ENCODE peak calls at places on chromosomes 16 and 17, in six cellular contexts. T, E, C, P, X and Y are unnamed samples.

GRCh38 chr17:60260540-60260939 is 110.8 kb downstream of the CA4 start:
- DNase-seq in T (no peak), E (no peak), C (no peak), P (no peak), X (no peak), Y (no peak)

GRCh38 chr17:28622186-28622585 is 8.2 kb upstream of the RSKR start:
- DNase-seq in T (no peak), E (no peak), C (no peak), P (no peak), X (no peak), Y (no peak)

GRCh38 chr17:81429353-81429774 is 34.1 kb downstream of the BAHCC1 start:
- DNase-seq in T (peak), E (no peak), C (peak), P (peak), X (peak), Y (peak)

GRCh38 chr16:85750021-85750826 is 672 bp downstream of the C16orf74 start:
- DNase-seq in T (peak), E (no peak), C (no peak), P (no peak), X (no peak), Y (peak)

GRCh38 chr16:71666928-71667707 is 41.1 kb downstream of the MARVELD3 start:
- DNase-seq in T (no peak), E (no peak), C (no peak), P (peak), X (no peak), Y (no peak)

GRCh38 chr17:50564916-50565315 is 4.4 kb downstream of the CACNA1G start:
- DNase-seq in T (peak), E (no peak), C (peak), P (peak), X (peak), Y (peak)

GRCh38 chr16:23182675-23183485 is at the start of gene SCNN1G:
- DNase-seq in T (no peak), E (no peak), C (no peak), P (no peak), X (peak), Y (no peak)

GRCh38 chr16:74607310-74607966 is 524 bp upstream of the GLG1 start:
- DNase-seq in T (no peak), E (no peak), C (no peak), P (no peak), X (no peak), Y (no peak)

GRCh38 chr17:48910370-48910769 is 2.2 kb downstream of the UBE2Z start:
- DNase-seq in T (no peak), E (no peak), C (no peak), P (no peak), X (no peak), Y (no peak)

GRCh38 chr17:16381496-16381820 is 567 bp downstream of the UBB start:
- DNase-seq in T (peak), E (no peak), C (no peak), P (no peak), X (no peak), Y (no peak)

GRCh38 chr16:58280846-58281301 is 14.0 kb downstream of the PRSS54 start:
- DNase-seq in T (no peak), E (no peak), C (no peak), P (no peak), X (no peak), Y (no peak)

GRCh38 chr16:46947900-46948547 is 25.4 kb downstream of the DNAJA2 start:
- DNase-seq in T (peak), E (no peak), C (peak), P (peak), X (no peak), Y (no peak)

GRCh38 chr17:62092784-62093183 is 27.7 kb upstream of the MED13 start:
- DNase-seq in T (no peak), E (no peak), C (no peak), P (no peak), X (no peak), Y (no peak)

GRCh38 chr17:79574108-79574507 is 36.7 kb downstream of the RBFOX3 start:
- DNase-seq in T (no peak), E (no peak), C (no peak), P (no peak), X (no peak), Y (no peak)

GRCh38 chr16:82935781-82936180 is 309.0 kb downstream of the CDH13 start:
- DNase-seq in T (no peak), E (no peak), C (no peak), P (no peak), X (no peak), Y (no peak)

GRCh38 chr17:77409282-77410161 is 268.8 kb downstream of the SEC14L1 start:
- DNase-seq in T (peak), E (no peak), C (no peak), P (no peak), X (peak), Y (peak)

GRCh38 chr17:36768355-36768754 is 167.0 kb downstream of the MRM1 start:
- DNase-seq in T (no peak), E (no peak), C (no peak), P (no peak), X (no peak), Y (no peak)

GRCh38 chr16:3674513-3675295 is 20.2 kb downstream of the DNASE1 start:
- DNase-seq in T (no peak), E (no peak), C (no peak), P (no peak), X (no peak), Y (no peak)

GRCh38 chr16:65598626-65599025 is 476.8 kb upstream of the CDH11 start:
- DNase-seq in T (no peak), E (no peak), C (no peak), P (no peak), X (no peak), Y (no peak)

GRCh38 chr17:51869387-51869786 is 289.1 kb downstream of the CA10 start:
- DNase-seq in T (no peak), E (no peak), C (no peak), P (peak), X (no peak), Y (no peak)

GRCh38 chr17:72631568-72631967 is 460.9 kb downstream of the SLC39A11 start:
- DNase-seq in T (no peak), E (no peak), C (no peak), P (no peak), X (no peak), Y (no peak)

GRCh38 chr17:43576563-43577229 is 30.6 kb upstream of the ETV4 start:
- DNase-seq in T (peak), E (no peak), C (peak), P (peak), X (peak), Y (peak)

GRCh38 chr17:42131971-42132370 is 9.4 kb downstream of the HSPB9 start:
- DNase-seq in T (peak), E (no peak), C (no peak), P (no peak), X (no peak), Y (no peak)

GRCh38 chr16:53129281-53130192 is 74.7 kb downstream of the CHD9 start:
- DNase-seq in T (peak), E (no peak), C (no peak), P (no peak), X (no peak), Y (no peak)

GRCh38 chr16:53130193-53131049 is 75.6 kb downstream of the CHD9 start:
- DNase-seq in T (peak), E (peak), C (peak), P (peak), X (peak), Y (peak)

GRCh38 chr16:53131363-53132071 is 76.7 kb downstream of the CHD9 start:
- DNase-seq in T (peak), E (no peak), C (peak), P (peak), X (peak), Y (peak)

GRCh38 chr16:53131050-53131362 is 76.2 kb downstream of the CHD9 start:
- DNase-seq in T (no peak), E (no peak), C (no peak), P (no peak), X (no peak), Y (no peak)

GRCh38 chr16:53132406-53132805 is 77.6 kb downstream of the CHD9 start:
- DNase-seq in T (peak), E (no peak), C (no peak), P (no peak), X (no peak), Y (no peak)
- H3K4me3 ChIP-seq in T (peak), E (peak), C (no peak), P (peak), X (peak), Y (peak)

DNA sequence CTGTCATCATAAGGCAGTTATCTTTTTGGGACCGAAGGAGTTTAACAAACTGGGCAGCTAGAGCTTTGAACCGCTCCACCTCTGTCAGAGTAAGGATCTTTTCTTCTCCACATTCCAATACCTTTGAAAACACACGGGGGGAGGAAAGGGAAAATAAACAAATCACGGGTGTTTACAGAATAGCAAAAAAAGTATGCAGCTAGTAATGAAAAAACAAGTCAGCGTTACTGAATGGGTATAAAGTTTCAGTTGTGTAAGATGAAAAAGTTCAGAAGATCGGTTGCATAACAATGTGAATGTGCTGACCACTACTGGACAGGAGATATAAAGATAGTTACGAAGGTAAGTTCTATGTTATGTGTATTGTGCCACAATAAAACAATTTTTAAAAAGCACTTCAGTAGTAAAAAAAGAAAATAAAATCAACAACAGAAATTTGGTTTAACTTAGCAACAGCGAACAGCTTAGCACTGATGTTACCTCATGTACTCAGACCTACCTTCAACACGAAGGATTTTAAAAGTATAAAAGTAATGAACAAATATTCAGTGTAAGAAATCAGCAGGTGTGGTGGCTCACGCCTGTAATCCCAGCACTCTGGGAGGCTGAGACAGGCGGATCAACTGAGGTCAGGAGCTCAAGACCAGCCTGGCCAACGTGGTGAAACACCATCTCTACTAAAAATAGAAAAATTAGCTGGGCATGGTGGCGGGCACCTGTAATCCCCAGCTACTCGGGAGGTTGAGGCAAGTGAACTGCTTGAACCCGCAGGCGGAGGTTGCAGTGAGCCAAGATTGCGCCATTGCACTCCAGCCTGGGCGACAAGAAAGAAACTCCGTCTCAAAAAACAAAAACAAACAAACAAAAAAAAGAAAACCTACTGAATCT is 34.3 kb downstream of the MARF1 start:
- DNase-seq in T (peak), E (no peak), C (no peak), P (no peak), X (no peak), Y (no peak)
- TF ChIP-seq CTCF in T (peak), E (peak), C (no peak), P (peak), X (no peak), Y (no peak)

GRCh38 chr17:32341857-32342602 is at the start of gene C17orf75:
- DNase-seq in T (peak), E (no peak), C (peak), P (peak), X (peak), Y (peak)
- H3K4me3 ChIP-seq in T (peak), E (peak), C (peak), P (peak), X (peak), Y (peak)

GRCh38 chr16:68548947-68549346 is 9.9 kb downstream of the ZFP90 start:
- DNase-seq in T (no peak), E (no peak), C (no peak), P (no peak), X (no peak), Y (no peak)

GRCh38 chr16:68553186-68553585 is 14.1 kb downstream of the ZFP90 start:
- DNase-seq in T (no peak), E (no peak), C (no peak), P (no peak), X (no peak), Y (no peak)
- TF ChIP-seq CTCF in T (no peak), E (no peak), C (no peak), P (no peak), X (no peak), Y (no peak)